ENCODE peak calls at places on chromosome 16, in six cellular contexts. R is AG04450; E is fibroblast of lung; W is NB4; T is lower leg skin; Z is CD4-positive, alpha-beta T cell. X is an unnamed sample.

GRCh38 chr16:59204589-59204988 is 470.5 kb upstream of the GOT2 start:
- DNase-seq in R (no peak), E (no peak), W (no peak), T (no peak), Z (no peak), X (no peak)

GRCh38 chr16:52549011-52549692 is 2.2 kb upstream of the TOX3 start:
- DNase-seq in R (no peak), E (no peak), W (no peak), T (no peak), Z (no peak), X (no peak)

GRCh38 chr16:57475711-57476339 is 10.5 kb downstream of the DOK4 start:
- DNase-seq in R (no peak), E (peak), W (peak), T (peak), Z (peak), X (peak)

GRCh38 chr16:65524997-65525396 is 403.1 kb upstream of the CDH11 start:
- DNase-seq in R (peak), E (peak), W (no peak), T (no peak), Z (no peak), X (no peak)

GRCh38 chr16:27803775-27804549 is 254.0 kb downstream of the KATNIP start:
- DNase-seq in R (no peak), E (no peak), W (peak), T (no peak), Z (no peak), X (no peak)

GRCh38 chr16:30761427-30761927 is 385 bp downstream of the CFAP119 start:
- DNase-seq in R (no peak), E (peak), W (peak), T (no peak), Z (no peak), X (peak)

GRCh38 chr16:20107086-20107485 is 33.4 kb upstream of the GPR139 start:
- DNase-seq in R (no peak), E (no peak), W (no peak), T (no peak), Z (no peak), X (no peak)

GRCh38 chr16:72149676-72150464 is 22.1 kb downstream of the PMFBP1 start:
- DNase-seq in R (no peak), E (no peak), W (peak), T (no peak), Z (no peak), X (no peak)

GRCh38 chr16:19389246-19389645 is 28.4 kb upstream of the TMC5 start:
- DNase-seq in R (no peak), E (peak), W (peak), T (no peak), Z (no peak), X (peak)

GRCh38 chr16:70577256-70577698 is 53.7 kb downstream of the SF3B3 start:
- DNase-seq in R (no peak), E (peak), W (no peak), T (peak), Z (no peak), X (no peak)

GRCh38 chr16:55494994-55495421 is 13.9 kb upstream of the LPCAT2 start:
- DNase-seq in R (peak), E (peak), W (peak), T (peak), Z (no peak), X (no peak)

GRCh38 chr16:64468515-64469090 is 653.3 kb downstream of the CDH11 start:
- DNase-seq in R (no peak), E (no peak), W (no peak), T (no peak), Z (no peak), X (no peak)

GRCh38 chr16:64469351-64469750 is 652.5 kb downstream of the CDH11 start:
- DNase-seq in R (no peak), E (no peak), W (no peak), T (no peak), Z (no peak), X (no peak)

GRCh38 chr16:64475627-64476351 is 646.1 kb downstream of the CDH11 start:
- DNase-seq in R (no peak), E (peak), W (no peak), T (no peak), Z (no peak), X (no peak)

GRCh38 chr16:64470916-64471315 is 650.9 kb downstream of the CDH11 start:
- DNase-seq in R (no peak), E (peak), W (no peak), T (no peak), Z (no peak), X (no peak)

DNA sequence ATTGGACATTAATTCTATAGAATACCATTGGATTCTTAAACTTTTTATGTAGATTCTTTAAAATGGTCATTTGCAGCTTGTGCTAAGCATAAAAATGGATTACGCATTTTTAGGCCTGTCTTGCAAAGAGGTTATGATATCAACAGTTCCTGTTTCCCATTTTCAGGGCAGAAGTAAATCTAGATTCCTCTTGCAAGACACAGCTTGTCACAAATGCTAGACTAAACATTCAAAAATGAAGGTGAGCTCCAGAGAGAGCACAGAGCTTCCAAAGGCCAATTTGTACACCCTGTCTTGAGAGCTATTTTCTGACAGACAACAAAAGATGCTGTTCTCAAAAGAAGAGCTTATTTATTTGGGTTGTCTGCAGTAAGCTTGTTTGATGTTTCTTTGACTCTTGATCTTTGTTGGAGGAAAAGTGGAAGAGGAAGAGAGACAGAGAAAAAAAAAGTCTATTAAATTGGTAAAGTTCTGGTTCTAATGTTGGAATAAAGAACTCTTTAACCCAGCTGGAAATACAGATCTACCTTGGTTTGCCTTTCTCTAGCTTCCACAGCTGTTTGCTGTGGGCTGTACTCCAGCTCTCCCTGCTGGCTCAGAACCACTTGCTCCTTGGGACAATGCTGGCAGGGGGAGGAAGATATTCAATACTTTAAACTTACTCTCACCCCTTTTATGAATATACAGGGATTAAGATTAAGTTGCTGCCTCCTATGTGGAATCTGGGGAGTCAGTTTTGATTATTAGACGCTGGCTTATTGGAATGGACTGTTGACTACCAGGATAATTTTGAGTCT is 651.8 kb downstream of the CDH11 start:
- DNase-seq in R (no peak), E (no peak), W (no peak), T (no peak), Z (no peak), X (no peak)
- TF ChIP-seq CTCF in R (peak), E (peak), W (no peak), T (no peak), Z (no peak), X (no peak)

DNA sequence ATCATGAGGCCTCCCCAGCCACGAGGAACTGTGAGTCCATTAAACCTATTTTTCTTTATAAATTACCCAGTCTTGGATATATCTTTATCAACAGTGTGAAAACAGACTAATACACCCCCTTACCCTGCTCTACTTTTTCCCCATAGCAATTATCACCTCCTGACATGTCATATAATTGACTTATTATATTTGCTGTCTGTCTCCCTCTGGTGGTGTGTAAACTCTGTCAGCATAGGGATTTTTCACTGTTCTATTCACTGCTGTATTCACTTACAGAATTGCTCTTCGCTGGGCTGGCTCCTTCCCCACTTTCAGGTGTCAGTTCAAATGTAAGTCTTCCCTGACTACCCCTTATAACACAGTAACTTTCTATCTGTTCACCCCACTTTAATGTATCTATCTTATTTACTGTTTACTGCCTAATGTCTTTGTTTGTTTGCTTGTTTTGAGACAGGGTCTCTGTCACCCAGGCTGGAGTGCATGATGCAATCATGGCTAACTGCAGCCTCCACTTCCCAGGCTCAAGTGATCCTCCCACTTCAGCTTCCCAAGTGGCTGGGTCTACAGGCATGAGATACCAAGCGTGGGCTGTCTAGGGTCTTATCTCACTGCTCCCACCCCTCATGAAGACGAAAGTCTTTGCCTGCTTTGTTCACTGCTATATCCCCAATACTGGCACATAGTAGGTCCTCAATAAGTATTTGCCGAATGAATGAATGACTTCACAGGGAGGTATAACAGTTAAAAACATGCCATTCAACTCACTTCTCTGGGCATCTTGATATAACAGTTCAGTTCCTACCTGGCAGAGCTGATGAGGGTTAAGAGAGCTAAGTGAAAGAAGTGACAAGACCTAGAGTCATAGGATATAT is 52.4 kb upstream of the CDH3 start:
- DNase-seq in R (no peak), E (no peak), W (peak), T (no peak), Z (no peak), X (no peak)
- TF ChIP-seq CTCF in R (no peak), E (no peak), W (peak), T (no peak), Z (peak), X (no peak)

DNA sequence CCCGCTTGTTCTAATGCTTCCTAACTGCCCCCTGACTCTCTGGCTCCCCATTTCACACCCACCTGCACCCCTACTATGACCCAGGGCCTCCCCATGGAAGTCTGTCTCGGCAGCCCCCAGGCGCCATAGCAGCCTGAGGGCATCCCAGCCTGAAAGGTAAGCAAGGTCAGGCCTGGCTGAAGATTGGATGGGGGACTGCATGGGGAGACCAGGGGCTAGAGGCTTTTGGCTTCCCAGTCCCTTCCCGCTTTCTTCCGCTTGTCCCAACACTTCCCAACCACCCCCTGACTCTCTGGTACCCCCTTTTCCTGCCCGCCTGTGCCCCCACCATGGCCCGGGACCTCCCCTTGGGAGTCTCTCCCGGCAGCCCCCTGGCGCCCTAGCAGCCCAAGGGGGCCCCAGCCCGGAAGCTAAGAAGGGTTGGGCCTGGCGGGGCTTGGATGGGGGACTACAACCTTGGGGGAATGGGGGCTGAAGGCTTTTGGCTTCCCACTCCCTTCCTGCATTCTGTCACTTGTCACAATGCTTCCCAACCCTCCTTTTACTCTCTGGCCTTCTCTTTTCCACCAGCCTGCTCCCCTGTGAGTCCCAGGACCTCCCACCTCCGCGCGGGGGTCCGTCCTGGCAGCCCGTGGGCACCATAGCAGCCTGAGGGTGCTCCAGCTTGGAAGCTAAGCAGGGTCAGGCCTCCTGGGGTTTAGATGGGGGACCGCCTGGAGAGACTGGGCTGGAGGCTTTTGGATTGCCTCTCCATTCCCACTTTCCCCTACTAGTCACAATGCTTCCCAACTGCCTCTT is 2288.4 kb downstream of the TP53TG3F start:
- DNase-seq in R (no peak), E (no peak), W (no peak), T (peak), Z (no peak), X (no peak)
- TF ChIP-seq CTCF in R (no peak), E (no peak), W (no peak), T (no peak), Z (no peak), X (no peak)

GRCh38 chr16:80556481-80556880 is 15.7 kb downstream of the DYNLRB2 start:
- DNase-seq in R (no peak), E (no peak), W (no peak), T (no peak), Z (no peak), X (no peak)

GRCh38 chr16:80552277-80552676 is 11.5 kb downstream of the DYNLRB2 start:
- DNase-seq in R (no peak), E (no peak), W (no peak), T (no peak), Z (no peak), X (no peak)

GRCh38 chr16:80559369-80559768 is 18.6 kb downstream of the DYNLRB2 start:
- DNase-seq in R (no peak), E (no peak), W (no peak), T (no peak), Z (no peak), X (no peak)

GRCh38 chr16:80554037-80554436 is 13.2 kb downstream of the DYNLRB2 start:
- DNase-seq in R (no peak), E (no peak), W (no peak), T (no peak), Z (no peak), X (no peak)

GRCh38 chr16:80557037-80557436 is 16.2 kb downstream of the DYNLRB2 start:
- DNase-seq in R (no peak), E (no peak), W (no peak), T (no peak), Z (no peak), X (no peak)
- TF ChIP-seq CTCF in R (no peak), E (no peak), W (no peak), T (no peak), Z (no peak), X (no peak)

GRCh38 chr16:24766057-24766456 is 36.6 kb downstream of the TNRC6A start:
- DNase-seq in R (no peak), E (no peak), W (no peak), T (no peak), Z (no peak), X (no peak)
- TF ChIP-seq CTCF in R (no peak), E (no peak), W (no peak), T (no peak), Z (no peak), X (no peak)